ENCODE peak calls at places on chromosomes 4 and X, in six cellular contexts. One of them, this sample, is unnamed.

GRCh38 chr4:97491856-97492255 is 651.4 kb downstream of the STPG2 start:
- DNase-seq in H9: no peak
- DNase-seq in mesenchymal stem cell: no peak
- DNase-seq in IMR-90: no peak
- DNase-seq in H1: no peak
- DNase-seq in trophoblast cell: no peak
- DNase-seq in this sample: no peak

GRCh38 chr4:119498520-119498919 is 130.1 kb downstream of the PDE5A start:
- DNase-seq in H9: no peak
- DNase-seq in mesenchymal stem cell: peak; percentile 77
- DNase-seq in IMR-90: peak; percentile 59
- DNase-seq in H1: no peak
- DNase-seq in trophoblast cell: no peak
- DNase-seq in this sample: no peak

GRCh38 chr4:174256277-174256713 is 27.2 kb downstream of the FBXO8 start:
- DNase-seq in H9: no peak
- DNase-seq in mesenchymal stem cell: peak; percentile 62
- DNase-seq in IMR-90: peak; percentile 63
- DNase-seq in H1: no peak
- DNase-seq in trophoblast cell: no peak
- DNase-seq in this sample: no peak

GRCh38 chr4:6178757-6179156 is 21.6 kb downstream of the JAKMIP1 start:
- DNase-seq in H9: no peak
- DNase-seq in mesenchymal stem cell: no peak
- DNase-seq in IMR-90: no peak
- DNase-seq in H1: no peak
- DNase-seq in trophoblast cell: peak; percentile 44
- DNase-seq in this sample: no peak

GRCh38 chr4:53962516-53963225 is 101.7 kb downstream of the CHIC2 start:
- DNase-seq in H9: no peak
- DNase-seq in mesenchymal stem cell: peak; percentile 50
- DNase-seq in IMR-90: peak; percentile 90
- DNase-seq in H1: no peak
- DNase-seq in trophoblast cell: no peak
- DNase-seq in this sample: peak; percentile 23

GRCh38 chrX:78103001-78103634 is 930 bp upstream of the PGK1 start:
- DNase-seq in H9: no peak
- DNase-seq in mesenchymal stem cell: no peak
- DNase-seq in IMR-90: no peak
- DNase-seq in H1: no peak
- DNase-seq in trophoblast cell: no peak
- DNase-seq in this sample: no peak

GRCh38 chrX:153469811-153470410 is 465 bp downstream of the HAUS7 start:
- DNase-seq in H9: no peak
- DNase-seq in mesenchymal stem cell: peak; percentile 58
- DNase-seq in IMR-90: peak; percentile 8
- DNase-seq in H1: no peak
- DNase-seq in trophoblast cell: no peak
- DNase-seq in this sample: no peak

GRCh38 chrX:85052207-85052606 is 48.5 kb downstream of the APOOL start:
- DNase-seq in H9: no peak
- DNase-seq in mesenchymal stem cell: peak; percentile 22
- DNase-seq in IMR-90: peak; percentile 11
- DNase-seq in H1: no peak
- DNase-seq in trophoblast cell: peak; percentile 59
- DNase-seq in this sample: no peak

GRCh38 chr4:178086324-178086723 is 644.1 kb upstream of the AGA start:
- DNase-seq in H9: peak; percentile 65
- DNase-seq in mesenchymal stem cell: no peak
- DNase-seq in IMR-90: peak; percentile 1
- DNase-seq in H1: no peak
- DNase-seq in trophoblast cell: no peak
- DNase-seq in this sample: peak; percentile 6

GRCh38 chr4:3683744-3684421 is 82.3 kb upstream of the ADRA2C start:
- DNase-seq in H9: peak; percentile 23
- DNase-seq in mesenchymal stem cell: no peak
- DNase-seq in IMR-90: no peak
- DNase-seq in H1: no peak
- DNase-seq in trophoblast cell: no peak
- DNase-seq in this sample: no peak

GRCh38 chr4:141768954-141769353 is 132.6 kb downstream of the IL15 start:
- DNase-seq in H9: no peak
- DNase-seq in mesenchymal stem cell: peak; percentile 15
- DNase-seq in IMR-90: peak; percentile 86
- DNase-seq in H1: no peak
- DNase-seq in trophoblast cell: no peak
- DNase-seq in this sample: no peak

GRCh38 chrX:10259716-10260115 is 102.9 kb downstream of the CLCN4 start:
- DNase-seq in H9: no peak
- DNase-seq in mesenchymal stem cell: no peak
- DNase-seq in IMR-90: peak; percentile 55
- DNase-seq in H1: no peak
- DNase-seq in trophoblast cell: peak; percentile 17
- DNase-seq in this sample: no peak

GRCh38 chr4:105092768-105093167 is 53.9 kb upstream of the TET2 start:
- DNase-seq in H9: no peak
- DNase-seq in mesenchymal stem cell: no peak
- DNase-seq in IMR-90: peak; percentile 48
- DNase-seq in H1: no peak
- DNase-seq in trophoblast cell: peak; percentile 23
- DNase-seq in this sample: no peak

GRCh38 chr4:3502941-3503936 is 29.0 kb downstream of the LRPAP1 start:
- DNase-seq in H9: no peak
- DNase-seq in mesenchymal stem cell: no peak
- DNase-seq in IMR-90: no peak
- DNase-seq in H1: no peak
- DNase-seq in trophoblast cell: no peak
- DNase-seq in this sample: no peak

GRCh38 chr4:38314663-38315062 is 349.3 kb upstream of the KLF3 start:
- DNase-seq in H9: no peak
- DNase-seq in mesenchymal stem cell: no peak
- DNase-seq in IMR-90: no peak
- DNase-seq in H1: no peak
- DNase-seq in trophoblast cell: no peak
- DNase-seq in this sample: no peak

GRCh38 chr4:23999714-24000113 is 109.9 kb upstream of the PPARGC1A start:
- DNase-seq in H9: no peak
- DNase-seq in mesenchymal stem cell: no peak
- DNase-seq in IMR-90: peak; percentile 62
- DNase-seq in H1: no peak
- DNase-seq in trophoblast cell: no peak
- DNase-seq in this sample: no peak

GRCh38 chr4:80094191-80094590 is 21.2 kb upstream of the ANTXR2 start:
- DNase-seq in H9: no peak
- DNase-seq in mesenchymal stem cell: peak; percentile 30
- DNase-seq in IMR-90: peak; percentile 50
- DNase-seq in H1: no peak
- DNase-seq in trophoblast cell: no peak
- DNase-seq in this sample: no peak

GRCh38 chr4:82901129-82901718 is 689 bp downstream of the THAP9 start:
- DNase-seq in H9: no peak
- DNase-seq in mesenchymal stem cell: no peak
- DNase-seq in IMR-90: no peak
- DNase-seq in H1: no peak
- DNase-seq in trophoblast cell: no peak
- DNase-seq in this sample: no peak

GRCh38 chr4:153479118-153479517 is 13.0 kb downstream of the TMEM131L start:
- DNase-seq in H9: no peak
- DNase-seq in mesenchymal stem cell: no peak
- DNase-seq in IMR-90: no peak
- DNase-seq in H1: no peak
- DNase-seq in trophoblast cell: no peak
- DNase-seq in this sample: no peak

GRCh38 chr4:153474251-153474650 is 8.1 kb downstream of the TMEM131L start:
- DNase-seq in H9: no peak
- DNase-seq in mesenchymal stem cell: no peak
- DNase-seq in IMR-90: no peak
- DNase-seq in H1: no peak
- DNase-seq in trophoblast cell: no peak
- DNase-seq in this sample: no peak

GRCh38 chr4:153480704-153481103 is 14.5 kb downstream of the TMEM131L start:
- DNase-seq in H9: no peak
- DNase-seq in mesenchymal stem cell: no peak
- DNase-seq in IMR-90: no peak
- DNase-seq in H1: no peak
- DNase-seq in trophoblast cell: no peak
- DNase-seq in this sample: no peak

GRCh38 chr4:153481474-153481873 is 15.3 kb downstream of the TMEM131L start:
- DNase-seq in H9: no peak
- DNase-seq in mesenchymal stem cell: no peak
- DNase-seq in IMR-90: no peak
- DNase-seq in H1: no peak
- DNase-seq in trophoblast cell: no peak
- DNase-seq in this sample: no peak

DNA sequence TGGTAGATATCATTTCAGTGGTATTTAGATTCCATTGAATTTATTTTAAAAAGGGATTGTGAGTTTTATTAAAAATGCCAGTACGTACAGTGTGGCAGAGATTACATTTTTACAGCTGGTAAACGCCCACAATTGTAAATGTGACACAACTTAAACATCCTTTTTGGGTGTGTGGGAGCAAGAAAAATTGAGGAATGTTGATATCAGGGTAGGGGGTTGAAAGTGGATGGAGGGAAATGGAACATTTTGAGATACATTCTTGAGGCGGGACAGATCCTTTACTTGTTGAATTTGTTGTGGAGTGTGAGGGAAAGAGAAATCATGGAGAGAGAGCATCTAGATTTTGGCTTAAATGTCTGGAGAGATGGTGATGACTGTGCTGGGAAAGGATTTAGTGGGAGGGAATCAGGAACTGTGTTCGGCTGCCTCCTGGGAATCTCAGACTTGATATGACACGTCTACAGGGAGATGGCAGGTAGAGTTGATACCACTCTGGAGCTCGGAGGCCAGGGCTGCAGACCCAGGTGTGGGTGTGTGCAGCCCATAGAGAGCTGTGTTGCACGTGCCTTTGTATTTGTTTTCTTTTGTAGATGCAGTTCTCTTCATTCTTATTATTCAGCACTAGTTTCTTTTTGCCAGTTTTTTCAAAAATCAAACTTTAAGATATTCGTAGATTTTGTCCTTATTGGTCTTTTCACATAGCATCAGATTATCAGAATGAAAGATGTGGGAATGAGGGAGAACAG is 10.8 kb downstream of the TMEM131L start:
- DNase-seq in H9: no peak
- DNase-seq in mesenchymal stem cell: no peak
- DNase-seq in IMR-90: no peak
- DNase-seq in H1: no peak
- DNase-seq in trophoblast cell: no peak
- DNase-seq in this sample: no peak
- H3K4me1 ChIP-seq in H9: peaks cover 3% of the 10 kb centered on the region
- H3K4me1 ChIP-seq in mesenchymal stem cell: no peaks in the 10 kb centered on the region
- H3K4me1 ChIP-seq in IMR-90: peaks cover 2% of the 10 kb centered on the region
- H3K4me1 ChIP-seq in H1: no peaks in the 10 kb centered on the region
- H3K4me1 ChIP-seq in trophoblast cell: no peaks in the 10 kb centered on the region
- H3K4me1 ChIP-seq in this sample: no peaks in the 10 kb centered on the region

GRCh38 chr4:185108669-185109068 is 34.4 kb upstream of the SLC25A4 start:
- DNase-seq in H9: no peak
- DNase-seq in mesenchymal stem cell: no peak
- DNase-seq in IMR-90: no peak
- DNase-seq in H1: no peak
- DNase-seq in trophoblast cell: no peak
- DNase-seq in this sample: no peak
- H2AK5ac ChIP-seq in H9: peak overlapping the region; percentile 93
- H2AK5ac ChIP-seq in mesenchymal stem cell: no peak overlapping the region
- H2AK5ac ChIP-seq in IMR-90: no peak overlapping the region
- H2AK5ac ChIP-seq in H1: peak overlapping the region; percentile 84
- H2AK5ac ChIP-seq in trophoblast cell: no peak overlapping the region
- H2AK5ac ChIP-seq in this sample: no peak overlapping the region

GRCh38 chrX:42384956-42385355 is 393.0 kb downstream of the PPP1R2C start:
- DNase-seq in H9: no peak
- DNase-seq in mesenchymal stem cell: no peak
- DNase-seq in IMR-90: no peak
- DNase-seq in H1: no peak
- DNase-seq in trophoblast cell: no peak
- DNase-seq in this sample: no peak
- H3K14ac ChIP-seq in H9: no peak overlapping the region
- H3K14ac ChIP-seq in mesenchymal stem cell: no peak overlapping the region
- H3K14ac ChIP-seq in IMR-90: no peak overlapping the region
- H3K14ac ChIP-seq in H1: no peak overlapping the region
- H3K14ac ChIP-seq in trophoblast cell: no peak overlapping the region
- H3K14ac ChIP-seq in this sample: no peak overlapping the region

GRCh38 chr4:108129226-108129625 is 39.5 kb downstream of the LEF1 start:
- DNase-seq in H9: no peak
- DNase-seq in mesenchymal stem cell: no peak
- DNase-seq in IMR-90: no peak
- DNase-seq in H1: no peak
- DNase-seq in trophoblast cell: peak; percentile 55
- DNase-seq in this sample: no peak
- H3K4me1 ChIP-seq in H9: no peaks in the 10 kb centered on the region
- H3K4me1 ChIP-seq in mesenchymal stem cell: no peaks in the 10 kb centered on the region
- H3K4me1 ChIP-seq in IMR-90: no peaks in the 10 kb centered on the region
- H3K4me1 ChIP-seq in H1: no peaks in the 10 kb centered on the region
- H3K4me1 ChIP-seq in trophoblast cell: no peaks in the 10 kb centered on the region
- H3K4me1 ChIP-seq in this sample: no peaks in the 10 kb centered on the region

GRCh38 chr4:128841402-128841801 is 31.9 kb downstream of the JADE1 start:
- DNase-seq in H9: no peak
- DNase-seq in mesenchymal stem cell: no peak
- DNase-seq in IMR-90: no peak
- DNase-seq in H1: no peak
- DNase-seq in trophoblast cell: peak; percentile 85
- DNase-seq in this sample: no peak
- H2AK5ac ChIP-seq in H9: no peak overlapping the region
- H2AK5ac ChIP-seq in mesenchymal stem cell: no peak overlapping the region
- H2AK5ac ChIP-seq in IMR-90: no peak overlapping the region
- H2AK5ac ChIP-seq in H1: no peak overlapping the region
- H2AK5ac ChIP-seq in trophoblast cell: no peak overlapping the region
- H2AK5ac ChIP-seq in this sample: no peak overlapping the region

GRCh38 chr4:145679991-145680455 is at the start of gene C4orf51:
- DNase-seq in H9: no peak
- DNase-seq in mesenchymal stem cell: peak; percentile 83
- DNase-seq in IMR-90: peak; percentile 75
- DNase-seq in H1: no peak
- DNase-seq in trophoblast cell: no peak
- DNase-seq in this sample: no peak
- H3K14ac ChIP-seq in H9: no peak within 1 kb of the TSS
- H3K14ac ChIP-seq in mesenchymal stem cell: no peak within 1 kb of the TSS
- H3K14ac ChIP-seq in IMR-90: peak within 1 kb of the TSS; percentile 52
- H3K14ac ChIP-seq in H1: no peak within 1 kb of the TSS
- H3K14ac ChIP-seq in trophoblast cell: no peak within 1 kb of the TSS
- H3K14ac ChIP-seq in this sample: no peak within 1 kb of the TSS